ENCODE peak calls at places on chromosomes 3 and 15, in seven cellular contexts. M is hepatocyte, T is cardiac fibroblast, X is B cell, F is A549, H is choroid plexus epithelial cell, P is HFF-Myc. A is an unnamed sample.

GRCh38 chr3:14565791-14566588 is 25.8 kb upstream of the GRIP2 start:
- DNase-seq in M (no peak), T (peak), X (no peak), F (no peak), H (peak), P (no peak), A (no peak)

GRCh38 chr15:68449389-68449788 is 17.4 kb upstream of the ITGA11 start:
- DNase-seq in M (no peak), T (no peak), X (no peak), F (no peak), H (no peak), P (no peak), A (no peak)

GRCh38 chr3:25897019-25897418 is 107.1 kb downstream of the OXSM start:
- DNase-seq in M (peak), T (peak), X (peak), F (peak), H (peak), P (no peak), A (peak)

GRCh38 chr15:57003418-57003817 is 85.0 kb downstream of the TCF12 start:
- DNase-seq in M (no peak), T (peak), X (no peak), F (peak), H (peak), P (no peak), A (no peak)

GRCh38 chr3:176995946-176996345 is 201.3 kb downstream of the TBL1XR1 start:
- DNase-seq in M (no peak), T (no peak), X (no peak), F (no peak), H (no peak), P (no peak), A (no peak)

GRCh38 chr3:95333826-95334225 is 1271.0 kb downstream of the NSUN3 start:
- DNase-seq in M (no peak), T (peak), X (no peak), F (no peak), H (no peak), P (no peak), A (no peak)

GRCh38 chr3:191026746-191027145 is 164.3 kb upstream of the GMNC start:
- DNase-seq in M (no peak), T (no peak), X (no peak), F (no peak), H (no peak), P (no peak), A (no peak)

GRCh38 chr3:69425249-69425648 is 39.4 kb upstream of the FRMD4B start:
- DNase-seq in M (peak), T (peak), X (peak), F (peak), H (peak), P (no peak), A (peak)

GRCh38 chr3:183027276-183027675 is 46.9 kb upstream of the DCUN1D1 start:
- DNase-seq in M (no peak), T (no peak), X (no peak), F (no peak), H (peak), P (no peak), A (no peak)

GRCh38 chr15:92009162-92009561 is 155.7 kb downstream of the SLCO3A1 start:
- DNase-seq in M (no peak), T (no peak), X (no peak), F (no peak), H (no peak), P (no peak), A (no peak)

GRCh38 chr3:60399861-60400845 is 851.1 kb downstream of the FHIT start:
- DNase-seq in M (no peak), T (peak), X (no peak), F (no peak), H (peak), P (no peak), A (no peak)

GRCh38 chr3:36933540-36934296 is 11.1 kb downstream of the TRANK1 start:
- DNase-seq in M (no peak), T (no peak), X (no peak), F (no peak), H (no peak), P (no peak), A (no peak)

GRCh38 chr3:141556034-141556433 is 69.2 kb downstream of the RASA2 start:
- DNase-seq in M (peak), T (peak), X (no peak), F (no peak), H (peak), P (no peak), A (no peak)

GRCh38 chr3:160677459-160677901 is 520 bp downstream of the ARL14 start:
- DNase-seq in M (no peak), T (no peak), X (no peak), F (peak), H (peak), P (no peak), A (no peak)

GRCh38 chr3:124861041-124861440 is 26.1 kb downstream of the ITGB5 start:
- DNase-seq in M (no peak), T (no peak), X (no peak), F (peak), H (no peak), P (no peak), A (no peak)

GRCh38 chr3:135012101-135012500 is 217.0 kb downstream of the EPHB1 start:
- DNase-seq in M (no peak), T (no peak), X (no peak), F (no peak), H (no peak), P (no peak), A (no peak)

GRCh38 chr15:69662668-69663000 is 210.0 kb downstream of the RPLP1 start:
- DNase-seq in M (no peak), T (no peak), X (no peak), F (no peak), H (no peak), P (no peak), A (peak)

GRCh38 chr3:152235709-152236298 is 32.9 kb upstream of the MBNL1 start:
- DNase-seq in M (no peak), T (peak), X (no peak), F (peak), H (peak), P (no peak), A (no peak)

GRCh38 chr3:150132101-150132749 is 161.5 kb upstream of the PFN2 start:
- DNase-seq in M (no peak), T (no peak), X (peak), F (no peak), H (peak), P (no peak), A (peak)

GRCh38 chr3:58120075-58120812 is 90.5 kb downstream of the DNASE1L3 start:
- DNase-seq in M (no peak), T (no peak), X (peak), F (no peak), H (peak), P (no peak), A (no peak)

GRCh38 chr3:171155122-171155700 is 128.7 kb upstream of the SLC2A2 start:
- DNase-seq in M (no peak), T (no peak), X (no peak), F (no peak), H (no peak), P (no peak), A (no peak)

GRCh38 chr3:17302774-17303173 is 418.0 kb downstream of the PLCL2 start:
- DNase-seq in M (no peak), T (peak), X (no peak), F (no peak), H (peak), P (peak), A (no peak)

GRCh38 chr15:71784719-71785118 is 25.6 kb upstream of the NR2E3 start:
- DNase-seq in M (no peak), T (no peak), X (peak), F (no peak), H (no peak), P (no peak), A (no peak)

GRCh38 chr3:55624238-55624637 is 137.1 kb upstream of the WNT5A start:
- DNase-seq in M (no peak), T (peak), X (no peak), F (no peak), H (peak), P (no peak), A (no peak)

GRCh38 chr3:33430061-33430460 is 10.1 kb downstream of the UBP1 start:
- DNase-seq in M (no peak), T (no peak), X (no peak), F (no peak), H (no peak), P (no peak), A (no peak)

GRCh38 chr3:71251156-71251775 is 332.3 kb downstream of the FOXP1 start:
- DNase-seq in M (no peak), T (peak), X (no peak), F (peak), H (peak), P (peak), A (no peak)

GRCh38 chr15:62760506-62760905 is 282.0 kb upstream of the TPM1 start:
- DNase-seq in M (no peak), T (no peak), X (no peak), F (no peak), H (no peak), P (no peak), A (no peak)

GRCh38 chr3:37660782-37661181 is 200.9 kb upstream of the CTDSPL start:
- DNase-seq in M (no peak), T (no peak), X (no peak), F (no peak), H (no peak), P (no peak), A (no peak)

GRCh38 chr3:178320481-178321352 is 215.5 kb upstream of the KCNMB2 start:
- DNase-seq in M (peak), T (peak), X (no peak), F (no peak), H (peak), P (no peak), A (no peak)

GRCh38 chr3:55180936-55181535 is 253.2 kb upstream of the LRTM1 start:
- DNase-seq in M (peak), T (peak), X (peak), F (peak), H (peak), P (no peak), A (peak)

GRCh38 chr3:159273608-159274007 is 471.8 kb downstream of the MFSD1 start:
- DNase-seq in M (peak), T (peak), X (no peak), F (peak), H (peak), P (peak), A (no peak)

GRCh38 chr3:74465652-74466415 is 148.6 kb downstream of the CNTN3 start:
- DNase-seq in M (no peak), T (peak), X (no peak), F (no peak), H (peak), P (no peak), A (no peak)

DNA sequence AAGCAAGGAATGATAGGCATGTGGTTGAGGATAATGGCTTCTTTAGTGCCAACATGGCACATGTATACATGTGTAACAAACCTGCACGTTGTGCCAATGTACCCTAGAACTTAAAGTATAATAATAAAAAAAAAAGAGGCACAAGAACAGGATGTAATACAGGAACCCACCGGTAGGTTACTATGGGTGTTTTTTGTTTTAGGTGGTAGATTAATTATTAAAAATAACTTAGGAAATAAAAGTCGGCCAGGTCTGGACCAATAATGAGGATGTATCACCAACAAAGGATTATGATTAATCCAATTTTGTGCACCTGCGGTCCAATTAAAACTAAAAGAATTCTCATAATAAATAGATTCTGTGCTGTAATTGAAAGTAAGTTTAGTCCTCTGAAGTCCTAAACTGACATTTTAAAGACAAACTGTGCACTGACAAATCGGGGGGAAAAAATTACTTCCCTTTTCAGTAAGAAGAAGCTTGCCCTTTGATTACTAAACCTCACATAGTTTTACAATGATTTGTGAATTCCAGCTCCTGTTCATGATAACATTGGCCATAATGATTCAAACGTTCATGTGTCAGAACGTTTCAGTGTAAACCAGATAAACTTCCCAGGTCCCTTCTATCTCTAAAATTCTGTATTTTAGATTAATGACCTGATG is 62.2 kb downstream of the CASR start:
- DNase-seq in M (no peak), T (peak), X (peak), F (peak), H (peak), P (no peak), A (no peak)
- TF ChIP-seq CTCF in M (no peak), T (no peak), X (peak), F (no peak), H (no peak), P (no peak), A (peak)

DNA sequence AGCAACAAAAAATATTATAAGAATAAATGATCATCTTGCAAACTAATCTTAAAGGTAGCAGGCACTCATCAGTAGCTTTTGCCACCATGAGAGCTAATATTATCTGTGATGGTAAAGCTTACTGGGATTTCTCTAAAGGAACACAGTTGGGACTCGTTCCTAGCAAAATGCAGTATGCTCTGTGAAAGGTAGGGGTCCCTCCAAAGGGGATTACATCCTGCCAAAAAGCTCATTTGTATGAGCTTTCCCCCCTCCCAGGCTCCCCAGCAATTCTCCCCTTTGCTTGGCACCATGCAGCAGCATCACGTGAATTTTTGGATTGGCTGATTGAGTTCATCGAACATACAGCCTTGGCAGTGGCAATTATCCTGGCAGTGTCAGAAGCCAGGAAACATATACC is 361.0 kb upstream of the PLSCR5 start:
- DNase-seq in M (no peak), T (no peak), X (no peak), F (no peak), H (no peak), P (no peak), A (no peak)
- TF ChIP-seq CTCF in M (no peak), T (no peak), X (no peak), F (no peak), H (no peak), P (no peak), A (no peak)

DNA sequence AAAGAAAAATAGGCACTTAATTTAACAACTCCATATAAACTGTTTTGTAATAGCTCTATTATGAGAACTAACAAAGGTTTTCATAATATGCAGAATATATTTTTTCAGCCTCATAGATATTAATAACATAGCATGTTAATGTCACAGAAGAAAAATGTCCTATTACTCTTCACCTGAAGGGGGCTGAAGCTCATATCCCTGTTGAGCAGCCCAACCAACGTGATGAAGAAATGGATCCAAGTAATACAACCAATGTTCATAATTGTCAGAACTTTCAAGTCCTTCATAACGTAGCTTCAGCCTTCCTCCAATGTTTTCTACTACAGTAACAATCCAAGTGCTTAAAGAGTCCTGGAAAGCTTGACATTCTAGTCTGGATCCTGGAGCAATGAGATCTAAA is 34.5 kb upstream of the STIMATE start:
- DNase-seq in M (no peak), T (no peak), X (no peak), F (peak), H (no peak), P (no peak), A (no peak)
- TF ChIP-seq CTCF in M (no peak), T (peak), X (peak), F (no peak), H (peak), P (no peak), A (no peak)

DNA sequence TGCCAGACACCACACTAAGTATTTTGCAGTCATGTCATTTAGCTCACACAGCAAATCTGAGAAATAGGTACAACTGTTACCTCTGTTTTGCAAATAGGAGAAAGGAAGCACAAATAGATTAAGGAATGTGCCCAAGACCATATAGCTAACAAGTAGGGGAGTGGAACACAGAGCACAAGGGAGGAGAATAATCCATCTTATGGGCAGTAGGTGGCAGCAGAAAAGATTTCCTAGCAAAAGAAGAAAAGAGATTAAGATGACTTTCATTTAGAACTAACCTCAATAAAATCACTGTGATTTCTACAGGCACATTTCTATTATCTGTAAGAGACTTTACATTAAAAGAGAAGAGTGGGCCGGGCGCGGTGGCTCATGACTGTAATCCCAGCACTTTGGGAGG is 49.1 kb downstream of the NR1I2 start:
- DNase-seq in M (no peak), T (peak), X (no peak), F (peak), H (peak), P (no peak), A (no peak)
- TF ChIP-seq CTCF in M (peak), T (peak), X (no peak), F (peak), H (peak), P (peak), A (no peak)

GRCh38 chr3:195187609-195188529 is 83.1 kb downstream of the XXYLT1 start:
- DNase-seq in M (no peak), T (peak), X (no peak), F (peak), H (peak), P (peak), A (no peak)

GRCh38 chr3:195189821-195190220 is 81.1 kb downstream of the XXYLT1 start:
- DNase-seq in M (no peak), T (no peak), X (no peak), F (no peak), H (no peak), P (no peak), A (no peak)

GRCh38 chr3:195185574-195185973 is 85.4 kb downstream of the XXYLT1 start:
- DNase-seq in M (no peak), T (no peak), X (no peak), F (no peak), H (no peak), P (no peak), A (no peak)

GRCh38 chr3:195186041-195186709 is 84.8 kb downstream of the XXYLT1 start:
- DNase-seq in M (no peak), T (no peak), X (peak), F (no peak), H (no peak), P (no peak), A (peak)

GRCh38 chr3:195188530-195188917 is 82.4 kb downstream of the XXYLT1 start:
- DNase-seq in M (no peak), T (no peak), X (no peak), F (no peak), H (peak), P (no peak), A (no peak)
- TF ChIP-seq CTCF in M (no peak), T (peak), X (no peak), F (no peak), H (peak), P (no peak), A (no peak)

GRCh38 chr3:30518872-30519271 is 87.5 kb upstream of the TGFBR2 start:
- DNase-seq in M (no peak), T (peak), X (no peak), F (no peak), H (no peak), P (no peak), A (no peak)
- TF ChIP-seq CTCF in M (no peak), T (no peak), X (no peak), F (no peak), H (no peak), P (no peak), A (no peak)

GRCh38 chr3:64272842-64273241 is 47.6 kb upstream of the PRICKLE2 start:
- DNase-seq in M (no peak), T (no peak), X (no peak), F (no peak), H (no peak), P (no peak), A (no peak)

GRCh38 chr3:64276131-64276530 is 50.9 kb upstream of the PRICKLE2 start:
- DNase-seq in M (no peak), T (no peak), X (no peak), F (no peak), H (no peak), P (no peak), A (no peak)

DNA sequence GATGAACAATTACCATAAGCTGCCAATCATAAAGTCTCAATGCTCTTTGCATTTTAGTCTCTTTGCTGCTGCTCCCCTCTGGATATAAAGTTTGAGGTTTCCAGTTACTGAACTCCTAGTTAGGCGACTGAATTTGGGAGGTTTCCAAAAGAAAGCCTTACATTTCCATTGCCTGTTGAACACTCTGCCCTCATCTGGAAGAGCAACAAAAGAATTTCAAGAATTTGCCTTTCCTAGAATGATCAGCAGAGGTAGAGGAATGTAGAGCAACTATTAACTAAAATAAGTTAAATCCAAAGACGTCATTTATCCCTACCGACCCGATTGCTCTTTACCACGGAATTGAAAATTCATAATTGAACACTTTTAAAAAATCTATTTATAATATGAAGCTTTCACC is 53.4 kb upstream of the PRICKLE2 start:
- DNase-seq in M (no peak), T (no peak), X (no peak), F (no peak), H (peak), P (no peak), A (no peak)
- TF ChIP-seq CTCF in M (no peak), T (no peak), X (no peak), F (no peak), H (no peak), P (no peak), A (no peak)